ENCODE peak calls at places on chromosome 3, in seven cellular contexts. L is SHP77, E is type B pancreatic cell, I is NCI-H748 treated with DMSO at 0.1 percent for 48 hours, F is HTR-8/SVneo, Q is AG09319, M is memory B cell. D is an unnamed sample.

GRCh38 chr3:123421353-123422174 is 27.3 kb downstream of the ADCY5 start:
- DNase-seq in I (no peak), E (no peak), F (no peak), M (no peak), L (peak; percentile 31), Q (no peak), D (no peak)

GRCh38 chr3:51395493-51396213 is 4.6 kb downstream of the RBM15B start:
- DNase-seq in M (no peak), Q (no peak), L (no peak), E (no peak), I (no peak), F (no peak), D (no peak)

GRCh38 chr3:4772171-4772804 is 206.9 kb upstream of the BHLHE40 start:
- DNase-seq in I (no peak), E (no peak), Q (peak; percentile 18), L (no peak), M (no peak), F (peak; percentile 15), D (no peak)

GRCh38 chr3:100041328-100041749 is 73.0 kb downstream of the FILIP1L start:
- DNase-seq in I (no peak), E (no peak), L (no peak), Q (peak; percentile 82), M (no peak), F (peak; percentile 43), D (peak; percentile 29)

GRCh38 chr3:178735032-178735674 is 198.9 kb downstream of the KCNMB2 start:
- DNase-seq in Q (no peak), E (no peak), M (no peak), F (no peak), I (no peak), L (no peak), D (no peak)

GRCh38 chr3:23659840-23660430 is 145.8 kb upstream of the UBE2E1 start:
- DNase-seq in Q (no peak), I (no peak), F (no peak), M (no peak), L (no peak), E (no peak), D (no peak)

GRCh38 chr3:13332158-13332557 is 88.0 kb downstream of the NUP210 start:
- DNase-seq in M (peak; percentile 70), E (no peak), F (no peak), I (peak; percentile 75), L (peak; percentile 93), Q (no peak), D (peak; percentile 71)

GRCh38 chr3:24156466-24156865 is 211.4 kb downstream of the NR1D2 start:
- DNase-seq in F (peak; percentile 60), E (no peak), L (no peak), M (no peak), Q (no peak), I (no peak), D (no peak)

GRCh38 chr3:46892285-46893145 is 15.0 kb downstream of the PTH1R start:
- DNase-seq in L (peak; percentile 52), F (no peak), M (no peak), E (peak; percentile 83), I (peak; percentile 32), Q (peak; percentile 44), D (peak; percentile 68)

GRCh38 chr3:4065080-4065479 is 238.1 kb upstream of the SETMAR start:
- DNase-seq in L (no peak), F (no peak), I (no peak), Q (no peak), M (peak; percentile 60), E (no peak), D (no peak)

GRCh38 chr3:7290062-7290825 is 429.3 kb downstream of the GRM7 start:
- DNase-seq in E (no peak), I (no peak), M (no peak), Q (no peak), L (no peak), F (no peak), D (no peak)

GRCh38 chr3:16671690-16672089 is 66.5 kb upstream of the DAZL start:
- DNase-seq in I (no peak), F (no peak), M (no peak), L (no peak), Q (no peak), E (no peak), D (no peak)

GRCh38 chr3:154973851-154974250 is 106.3 kb upstream of the MME start:
- DNase-seq in I (no peak), Q (no peak), M (no peak), F (no peak), E (no peak), L (no peak), D (no peak)

GRCh38 chr3:13715961-13716360 is 163.9 kb downstream of the WNT7A start:
- DNase-seq in I (no peak), Q (no peak), L (no peak), M (no peak), E (peak; percentile 18), F (no peak), D (no peak)

GRCh38 chr3:185688808-185689207 is 102.7 kb downstream of the SENP2 start:
- DNase-seq in F (peak; percentile 87), M (no peak), Q (peak; percentile 73), I (no peak), E (no peak), L (no peak), D (no peak)

GRCh38 chr3:189143321-189143720 is 28.4 kb upstream of the TPRG1 start:
- DNase-seq in E (no peak), F (no peak), Q (no peak), M (no peak), L (no peak), I (no peak), D (no peak)

GRCh38 chr3:125694761-125695294 is 99.5 kb upstream of the OSBPL11 start:
- DNase-seq in Q (no peak), M (no peak), E (no peak), I (peak; percentile 44), L (no peak), F (no peak), D (peak; percentile 5)

GRCh38 chr3:30614943-30615342 is 8.5 kb downstream of the TGFBR2 start:
- DNase-seq in I (no peak), Q (no peak), E (no peak), L (no peak), M (no peak), F (no peak), D (no peak)

GRCh38 chr3:106827515-106828213 is 549.6 kb upstream of the CCDC54 start:
- DNase-seq in I (no peak), L (no peak), M (no peak), E (no peak), F (no peak), Q (no peak), D (no peak)

GRCh38 chr3:193554790-193555189 is at the start of gene ATP13A4:
- DNase-seq in I (no peak), F (no peak), M (no peak), Q (no peak), E (no peak), L (no peak), D (no peak)

GRCh38 chr3:183984749-183985729 is 32.6 kb downstream of the ABCC5 start:
- DNase-seq in I (no peak), M (no peak), F (no peak), Q (no peak), E (no peak), L (no peak), D (no peak)

GRCh38 chr3:64368163-64369025 is 143.1 kb upstream of the PRICKLE2 start:
- DNase-seq in L (no peak), Q (no peak), E (no peak), I (no peak), F (no peak), M (no peak), D (no peak)

GRCh38 chr3:14147617-14148016 is 22.8 kb downstream of the TMEM43 start:
- DNase-seq in L (no peak), I (no peak), F (no peak), Q (no peak), E (peak; percentile 39), M (no peak), D (no peak)